ENCODE peak calls at places on chromosomes 13 and 19, in four cellular contexts. One of them, this sample, is unnamed.

GRCh38 chr19:19105365-19106060 is 32.8 kb downstream of the TMEM161A start:
- DNase-seq in K562: peak
- DNase-seq in GM12878: peak
- DNase-seq in HepG2: peak
- DNase-seq in this sample: peak

GRCh38 chr13:69579351-69579750 is 528.3 kb upstream of the ATXN8OS start:
- DNase-seq in K562: no peak
- DNase-seq in GM12878: no peak
- DNase-seq in HepG2: no peak
- DNase-seq in this sample: no peak

GRCh38 chr19:15641901-15642491 is 1.3 kb downstream of the CYP4F3 start:
- DNase-seq in K562: no peak
- DNase-seq in GM12878: no peak
- DNase-seq in HepG2: no peak
- DNase-seq in this sample: no peak

GRCh38 chr13:26220575-26220974 is 1.5 kb downstream of the RNF6 start:
- DNase-seq in K562: no peak
- DNase-seq in GM12878: no peak
- DNase-seq in HepG2: no peak
- DNase-seq in this sample: no peak

GRCh38 chr19:44718441-44719261 is 19.7 kb downstream of the CEACAM16 start:
- DNase-seq in K562: no peak
- DNase-seq in GM12878: no peak
- DNase-seq in HepG2: peak
- DNase-seq in this sample: peak

GRCh38 chr19:47021536-47022139 is 2.0 kb downstream of the NPAS1 start:
- DNase-seq in K562: peak
- DNase-seq in GM12878: no peak
- DNase-seq in HepG2: no peak
- DNase-seq in this sample: peak

GRCh38 chr19:18736415-18737336 is 53.2 kb downstream of the CRTC1 start:
- DNase-seq in K562: no peak
- DNase-seq in GM12878: no peak
- DNase-seq in HepG2: no peak
- DNase-seq in this sample: no peak

GRCh38 chr13:109135018-109135417 is 505.6 kb downstream of the MYO16 start:
- DNase-seq in K562: no peak
- DNase-seq in GM12878: no peak
- DNase-seq in HepG2: no peak
- DNase-seq in this sample: no peak

GRCh38 chr19:13417054-13417453 is 89.2 kb downstream of the CACNA1A start:
- DNase-seq in K562: no peak
- DNase-seq in GM12878: peak
- DNase-seq in HepG2: peak
- DNase-seq in this sample: no peak

GRCh38 chr13:77800219-77800618 is 102.7 kb downstream of the SLAIN1 start:
- DNase-seq in K562: no peak
- DNase-seq in GM12878: no peak
- DNase-seq in HepG2: no peak
- DNase-seq in this sample: no peak

GRCh38 chr13:84037937-84038464 is 155.7 kb upstream of the SLITRK1 start:
- DNase-seq in K562: no peak
- DNase-seq in GM12878: no peak
- DNase-seq in HepG2: no peak
- DNase-seq in this sample: no peak

GRCh38 chr19:39145180-39145953 is 19.8 kb downstream of the PAK4 start:
- DNase-seq in K562: no peak
- DNase-seq in GM12878: no peak
- DNase-seq in HepG2: peak
- DNase-seq in this sample: no peak

GRCh38 chr13:34161829-34162544 is 344.0 kb downstream of the RFC3 start:
- DNase-seq in K562: no peak
- DNase-seq in GM12878: no peak
- DNase-seq in HepG2: peak
- DNase-seq in this sample: no peak

GRCh38 chr19:29680447-29680846 is 15.2 kb downstream of the PLEKHF1 start:
- DNase-seq in K562: no peak
- DNase-seq in GM12878: no peak
- DNase-seq in HepG2: no peak
- DNase-seq in this sample: no peak

GRCh38 chr13:35672611-35673010 is 196.1 kb upstream of the MAB21L1 start:
- DNase-seq in K562: no peak
- DNase-seq in GM12878: no peak
- DNase-seq in HepG2: no peak
- DNase-seq in this sample: no peak

GRCh38 chr19:43934055-43934984 is 762 bp downstream of the ZNF45 start:
- DNase-seq in K562: peak
- DNase-seq in GM12878: no peak
- DNase-seq in HepG2: no peak
- DNase-seq in this sample: no peak

GRCh38 chr13:100808848-100809247 is 134.3 kb upstream of the TMTC4 start:
- DNase-seq in K562: no peak
- DNase-seq in GM12878: no peak
- DNase-seq in HepG2: no peak
- DNase-seq in this sample: no peak

GRCh38 chr19:10404888-10405808 is 1.8 kb upstream of the CDC37 start:
- DNase-seq in K562: no peak
- DNase-seq in GM12878: no peak
- DNase-seq in HepG2: no peak
- DNase-seq in this sample: no peak

GRCh38 chr19:19539738-19540703 is 2.0 kb downstream of the CILP2 start:
- DNase-seq in K562: peak
- DNase-seq in GM12878: no peak
- DNase-seq in HepG2: no peak
- DNase-seq in this sample: peak

GRCh38 chr19:48530770-48531169 is 19.1 kb upstream of the LMTK3 start:
- DNase-seq in K562: no peak
- DNase-seq in GM12878: no peak
- DNase-seq in HepG2: no peak
- DNase-seq in this sample: no peak

GRCh38 chr19:33294058-33294798 is 8.1 kb downstream of the CEBPA start:
- DNase-seq in K562: no peak
- DNase-seq in GM12878: no peak
- DNase-seq in HepG2: no peak
- DNase-seq in this sample: peak

GRCh38 chr13:71754407-71754974 is 112.5 kb downstream of the DACH1 start:
- DNase-seq in K562: no peak
- DNase-seq in GM12878: no peak
- DNase-seq in HepG2: no peak
- DNase-seq in this sample: no peak

GRCh38 chr13:45393941-45394570 is 24.1 kb downstream of the SLC25A30 start:
- DNase-seq in K562: peak
- DNase-seq in GM12878: no peak
- DNase-seq in HepG2: peak
- DNase-seq in this sample: peak

GRCh38 chr19:32870154-32870573 is 597 bp upstream of the SLC7A9 start:
- DNase-seq in K562: no peak
- DNase-seq in GM12878: no peak
- DNase-seq in HepG2: peak
- DNase-seq in this sample: peak

GRCh38 chr19:29245221-29245620 is 32.3 kb upstream of the UQCRFS1 start:
- DNase-seq in K562: no peak
- DNase-seq in GM12878: no peak
- DNase-seq in HepG2: no peak
- DNase-seq in this sample: no peak

GRCh38 chr13:28324181-28324789 is 170.6 kb downstream of the FLT1 start:
- DNase-seq in K562: peak
- DNase-seq in GM12878: peak
- DNase-seq in HepG2: peak
- DNase-seq in this sample: peak

GRCh38 chr13:54366728-54367127 is 1338.1 kb downstream of the OLFM4 start:
- DNase-seq in K562: no peak
- DNase-seq in GM12878: no peak
- DNase-seq in HepG2: no peak
- DNase-seq in this sample: no peak

GRCh38 chr19:35549879-35550523 is 4.6 kb downstream of the TMEM147 start:
- DNase-seq in K562: no peak
- DNase-seq in GM12878: no peak
- DNase-seq in HepG2: no peak
- DNase-seq in this sample: no peak

GRCh38 chr19:17946965-17947784 is 14.4 kb downstream of the CCDC124 start:
- DNase-seq in K562: no peak
- DNase-seq in GM12878: no peak
- DNase-seq in HepG2: peak
- DNase-seq in this sample: no peak

GRCh38 chr19:16436780-16437179 is 35.0 kb downstream of the EPS15L1 start:
- DNase-seq in K562: no peak
- DNase-seq in GM12878: no peak
- DNase-seq in HepG2: no peak
- DNase-seq in this sample: no peak

GRCh38 chr19:14161305-14161704 is 24.9 kb upstream of the ASF1B start:
- DNase-seq in K562: no peak
- DNase-seq in GM12878: no peak
- DNase-seq in HepG2: no peak
- DNase-seq in this sample: no peak

GRCh38 chr13:31209172-31209818 is 9.5 kb downstream of the B3GLCT start:
- DNase-seq in K562: no peak
- DNase-seq in GM12878: no peak
- DNase-seq in HepG2: no peak
- DNase-seq in this sample: no peak

GRCh38 chr13:29844441-29844840 is 6.0 kb downstream of the UBL3 start:
- DNase-seq in K562: no peak
- DNase-seq in GM12878: no peak
- DNase-seq in HepG2: no peak
- DNase-seq in this sample: no peak

GRCh38 chr13:29849071-29849541 is 1.3 kb downstream of the UBL3 start:
- DNase-seq in K562: no peak
- DNase-seq in GM12878: no peak
- DNase-seq in HepG2: peak
- DNase-seq in this sample: no peak

GRCh38 chr13:29847501-29847983 is 2.9 kb downstream of the UBL3 start:
- DNase-seq in K562: no peak
- DNase-seq in GM12878: no peak
- DNase-seq in HepG2: peak
- DNase-seq in this sample: no peak

GRCh38 chr13:29846475-29847256 is 3.8 kb downstream of the UBL3 start:
- DNase-seq in K562: no peak
- DNase-seq in GM12878: no peak
- DNase-seq in HepG2: no peak
- DNase-seq in this sample: no peak

GRCh38 chr13:29845440-29846056 is 4.9 kb downstream of the UBL3 start:
- DNase-seq in K562: no peak
- DNase-seq in GM12878: no peak
- DNase-seq in HepG2: no peak
- DNase-seq in this sample: no peak
- TF ChIP-seq NR2C2 in K562: no peak
- TF ChIP-seq NR2C2 in GM12878: no peak
- TF ChIP-seq NR2C2 in HepG2: no peak
- TF ChIP-seq NR2C2 in this sample: no peak

DNA sequence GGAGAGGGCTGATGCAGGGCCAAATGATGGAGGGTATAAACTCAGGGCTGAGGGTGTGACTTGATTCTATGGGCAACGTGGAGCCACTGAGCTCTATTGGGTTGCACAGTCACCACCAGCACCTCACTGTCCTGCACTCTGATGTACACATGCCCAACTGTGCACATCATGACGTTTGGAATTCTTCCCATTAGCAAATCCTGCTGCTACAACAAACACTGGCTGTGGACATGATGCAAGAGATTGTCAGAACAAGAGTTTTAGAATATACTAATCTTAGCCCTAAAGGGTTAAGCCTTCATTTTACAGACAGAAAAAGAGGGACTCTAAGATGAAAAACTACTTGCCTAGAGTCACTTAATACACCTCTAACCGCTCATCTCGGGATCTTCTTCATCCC is 2.4 kb upstream of the TTYH1 start:
- DNase-seq in K562: no peak
- DNase-seq in GM12878: no peak
- DNase-seq in HepG2: no peak
- DNase-seq in this sample: no peak
- TF ChIP-seq ESRRA in K562: no peak
- TF ChIP-seq ESRRA in GM12878: no peak
- TF ChIP-seq ESRRA in HepG2: no peak
- TF ChIP-seq ESRRA in this sample: no peak

GRCh38 chr19:1360126-1360817 is 23.4 kb upstream of the NDUFS7 start:
- DNase-seq in K562: no peak
- DNase-seq in GM12878: no peak
- DNase-seq in HepG2: no peak
- DNase-seq in this sample: no peak
- TF ChIP-seq NR2C2 in K562: no peak
- TF ChIP-seq NR2C2 in GM12878: no peak
- TF ChIP-seq NR2C2 in HepG2: no peak
- TF ChIP-seq NR2C2 in this sample: no peak

DNA sequence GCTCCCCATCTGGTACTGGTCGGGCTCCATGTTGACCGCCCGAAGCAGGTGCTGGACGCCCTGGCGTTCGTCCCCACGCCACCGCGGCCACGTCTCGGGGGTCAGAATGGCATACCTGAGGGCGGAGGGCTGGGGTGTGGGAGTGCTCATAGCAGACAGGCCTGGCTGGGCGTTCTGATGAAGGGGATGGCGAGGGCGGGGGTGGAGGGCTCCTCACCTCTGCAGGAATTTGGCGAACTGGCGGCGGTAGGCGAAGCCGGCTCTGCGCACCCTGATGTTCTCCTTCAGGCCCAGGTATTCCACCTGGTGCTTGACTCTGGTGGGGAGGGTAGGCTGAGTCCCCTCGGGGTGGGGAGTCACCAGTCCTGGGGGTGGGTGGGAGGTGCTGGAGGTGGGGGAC is 22.3 kb upstream of the ZNF414 start:
- DNase-seq in K562: no peak
- DNase-seq in GM12878: no peak
- DNase-seq in HepG2: no peak
- DNase-seq in this sample: no peak
- TF ChIP-seq ESRRA in K562: no peak
- TF ChIP-seq ESRRA in GM12878: no peak
- TF ChIP-seq ESRRA in HepG2: no peak
- TF ChIP-seq ESRRA in this sample: no peak

DNA sequence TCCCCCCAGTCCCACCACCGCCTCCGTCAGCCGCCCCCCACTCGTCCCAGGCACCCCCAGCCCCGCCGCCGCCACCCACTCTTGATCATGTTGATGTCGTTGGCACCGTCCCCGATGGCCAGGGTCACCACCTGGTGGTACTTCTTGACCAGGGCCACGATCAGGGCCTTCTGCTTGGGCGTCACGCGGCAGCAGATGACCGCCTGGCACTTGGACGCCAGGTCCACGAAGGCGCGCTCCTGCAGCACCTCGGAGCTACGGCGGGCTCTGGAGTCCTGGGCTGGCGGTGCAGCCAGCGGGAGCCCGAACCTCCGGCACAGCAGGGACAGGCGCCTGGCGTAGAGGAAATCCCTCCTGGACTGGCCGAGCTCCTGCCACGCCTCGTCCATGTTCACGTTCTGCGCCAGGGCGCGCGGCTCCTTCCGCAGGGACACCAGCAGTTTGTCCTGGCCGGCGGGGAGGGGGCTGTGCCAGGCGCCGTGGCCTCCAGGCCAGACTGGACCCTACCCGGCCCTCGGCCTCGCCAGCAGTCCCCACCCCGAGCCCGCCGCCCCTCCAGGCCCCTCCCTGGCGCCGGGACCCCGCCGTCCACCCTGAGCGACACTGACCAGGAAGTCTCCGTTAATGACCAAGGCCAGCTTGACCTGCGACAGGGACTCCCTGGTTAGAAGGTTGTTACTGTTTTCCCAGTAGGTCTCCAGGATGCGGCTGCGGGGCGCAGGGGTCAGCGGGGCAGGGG is 22.6 kb downstream of the ATP8B3 start:
- DNase-seq in K562: no peak
- DNase-seq in GM12878: no peak
- DNase-seq in HepG2: no peak
- DNase-seq in this sample: no peak
- TF ChIP-seq NR2C2 in K562: no peak
- TF ChIP-seq NR2C2 in GM12878: no peak
- TF ChIP-seq NR2C2 in HepG2: no peak
- TF ChIP-seq NR2C2 in this sample: no peak

This sample was measured in WTC11.